ENCODE peak calls at places on chromosome 4, in five cellular contexts. J is HEK293T, Q is H1, P is HepG2, R is GM12878. O is an unnamed sample.

GRCh38 chr4:156949373-156949814 is 22.2 kb downstream of the PDGFC start:
- DNase-seq in Q (no peak), J (no peak), P (peak), R (no peak), O (no peak)

GRCh38 chr4:182242793-182243192 is 409 bp upstream of the TENM3 start:
- DNase-seq in R (no peak), P (no peak), J (no peak), Q (no peak), O (no peak)

GRCh38 chr4:143587703-143588102 is 74.2 kb downstream of the SMARCA5 start:
- DNase-seq in Q (no peak), P (no peak), R (no peak), J (no peak), O (no peak)

GRCh38 chr4:116585240-116585639 is 500.1 kb downstream of the TRAM1L1 start:
- DNase-seq in Q (no peak), R (no peak), P (no peak), J (no peak), O (no peak)

GRCh38 chr4:148196168-148196567 is 246.0 kb downstream of the NR3C2 start:
- DNase-seq in P (no peak), Q (no peak), R (no peak), J (no peak), O (no peak)

GRCh38 chr4:47729086-47729763 is 108.6 kb downstream of the CORIN start:
- DNase-seq in J (no peak), R (no peak), Q (no peak), P (no peak), O (no peak)

GRCh38 chr4:152161676-152162330 is 374.1 kb downstream of the FBXW7 start:
- DNase-seq in P (no peak), Q (no peak), R (no peak), J (no peak), O (no peak)

GRCh38 chr4:66187175-66187720 is 517.0 kb upstream of the EPHA5 start:
- DNase-seq in J (no peak), R (no peak), P (no peak), Q (no peak), O (no peak)

GRCh38 chr4:53702334-53703266 is 111.3 kb upstream of the LNX1 start:
- DNase-seq in R (peak), J (peak), Q (no peak), P (peak), O (no peak)

GRCh38 chr4:83217721-83218522 is 66.7 kb downstream of the COQ2 start:
- DNase-seq in R (peak), P (no peak), J (no peak), Q (no peak), O (no peak)

GRCh38 chr4:161714022-161714751 is 449.6 kb downstream of the FSTL5 start:
- DNase-seq in J (no peak), P (no peak), Q (no peak), R (no peak), O (no peak)

GRCh38 chr4:49221209-49221608 is 235.1 kb downstream of the CWH43 start:
- DNase-seq in R (no peak), Q (no peak), P (no peak), J (no peak), O (no peak)

GRCh38 chr4:6987566-6987920 is 55.6 kb upstream of the TADA2B start:
- DNase-seq in J (no peak), P (no peak), R (no peak), Q (no peak), O (no peak)

GRCh38 chr4:140567722-140568121 is 1.0 kb downstream of the UCP1 start:
- DNase-seq in Q (no peak), P (no peak), J (peak), R (no peak), O (no peak)

GRCh38 chr4:173367946-173368345 is 2.8 kb upstream of the SAP30 start:
- DNase-seq in R (no peak), Q (no peak), J (no peak), P (no peak), O (no peak)

GRCh38 chr4:180542445-180543100 is 1700.6 kb upstream of the TENM3 start:
- DNase-seq in Q (no peak), R (no peak), J (peak), P (no peak), O (no peak)

GRCh38 chr4:163221467-163221866 is 54.8 kb upstream of the NAF1 start:
- DNase-seq in R (no peak), P (no peak), J (no peak), Q (no peak), O (no peak)

GRCh38 chr4:40585201-40585789 is 44.4 kb downstream of the RBM47 start:
- DNase-seq in R (no peak), Q (no peak), J (no peak), P (no peak), O (no peak)

DNA sequence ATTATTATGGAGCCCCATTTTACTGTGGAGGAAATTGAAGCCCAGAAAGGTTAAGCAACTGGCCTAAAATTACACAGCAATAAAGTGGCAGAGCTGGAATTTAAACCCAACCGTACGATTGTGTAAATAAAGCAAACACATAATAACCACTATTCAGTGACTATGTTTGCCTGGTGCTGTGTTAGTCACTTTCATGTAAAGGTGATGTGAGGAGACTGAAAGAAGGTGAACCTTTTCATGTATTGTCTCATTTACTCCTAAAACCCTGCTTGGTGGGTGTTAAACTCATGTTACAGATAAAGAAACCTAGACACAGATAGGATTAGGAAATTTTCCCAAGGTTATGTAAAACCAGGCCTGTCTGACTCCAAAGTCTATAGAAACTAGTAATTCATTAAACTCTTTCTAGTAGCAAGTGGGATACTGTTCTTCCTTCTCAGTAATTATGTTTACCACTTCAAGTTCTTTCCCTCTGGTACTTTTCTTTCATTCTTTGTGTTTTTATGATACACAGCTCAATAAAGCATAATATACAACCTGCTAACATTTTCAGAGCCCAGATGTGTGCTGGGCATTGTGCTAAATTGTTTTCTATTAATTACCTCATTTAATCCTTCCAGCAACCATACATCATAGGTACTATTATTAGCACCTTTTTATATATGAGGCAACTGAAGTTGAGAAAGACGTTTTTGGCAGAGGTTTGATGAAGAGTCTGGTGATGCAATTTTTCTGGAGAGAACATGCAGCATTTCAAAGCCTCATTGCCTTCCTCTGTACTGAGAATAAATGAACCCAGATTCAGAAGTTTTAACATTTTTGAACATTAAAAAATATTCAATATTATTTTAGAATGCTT is 202.7 kb downstream of the SPRY1 start:
- DNase-seq in P (peak), J (no peak), Q (no peak), R (no peak), O (no peak)
- TF ChIP-seq SUZ12 in P (no peak), J (no peak), Q (no peak), R (no peak), O (no peak)

GRCh38 chr4:153207027-153207426 is 2.8 kb downstream of the TRIM2 start:
- DNase-seq in P (no peak), J (no peak), R (no peak), Q (no peak), O (no peak)

GRCh38 chr4:153206534-153206933 is 2.3 kb downstream of the TRIM2 start:
- DNase-seq in J (no peak), R (no peak), Q (no peak), P (no peak), O (peak)

GRCh38 chr4:153204247-153205027 is at the start of gene TRIM2:
- DNase-seq in J (peak), R (no peak), Q (no peak), P (peak), O (no peak)

GRCh38 chr4:153205757-153206156 is 1.5 kb downstream of the TRIM2 start:
- DNase-seq in Q (no peak), R (no peak), J (no peak), P (no peak), O (no peak)

DNA sequence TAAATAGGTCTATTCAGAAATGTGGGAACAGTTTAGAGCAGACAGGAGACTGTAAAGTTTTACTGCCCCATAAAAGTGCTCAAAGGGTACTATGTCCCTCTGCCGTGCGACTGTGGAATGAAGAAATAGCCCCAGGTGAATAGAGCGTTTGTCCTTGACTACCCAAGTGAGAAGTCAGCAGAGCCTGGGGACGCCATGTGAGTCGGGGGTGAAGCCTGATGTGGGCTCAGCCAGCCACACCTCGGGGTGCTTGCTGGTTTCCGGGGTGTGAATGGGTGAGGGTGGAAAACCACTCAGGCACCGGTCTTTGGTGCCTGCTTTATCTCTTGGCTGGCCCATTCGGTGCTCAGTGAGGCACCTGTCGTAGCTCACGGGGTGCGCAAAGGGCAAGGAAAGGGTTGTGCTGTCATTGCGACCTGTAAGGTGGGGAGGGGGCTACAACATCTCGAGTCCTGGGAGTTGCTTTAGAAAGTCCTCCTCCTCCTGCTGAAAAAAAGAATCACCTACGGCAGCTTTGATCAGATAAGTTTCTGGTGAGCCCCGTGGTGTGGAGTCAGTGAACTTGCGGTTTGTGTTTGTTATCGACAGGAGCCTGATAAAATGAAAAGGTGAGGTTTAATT is 895 bp downstream of the TRIM2 start:
- DNase-seq in J (peak), Q (no peak), R (peak), P (peak), O (no peak)
- TF ChIP-seq SUZ12 in J (no peak), Q (no peak), R (no peak), P (no peak), O (no peak)

GRCh38 chr4:128823025-128823661 is 13.6 kb downstream of the JADE1 start:
- DNase-seq in J (no peak), P (no peak), R (no peak), Q (no peak), O (no peak)
- TF ChIP-seq SUZ12 in J (no peak), P (no peak), R (no peak), Q (no peak), O (no peak)

GRCh38 chr4:125315571-125316390 is 1.0 kb downstream of the FAT4 start:
- DNase-seq in J (peak), Q (no peak), P (peak), R (no peak), O (no peak)
- TF ChIP-seq SUZ12 in J (no peak), Q (peak), P (no peak), R (peak), O (no peak)

DNA sequence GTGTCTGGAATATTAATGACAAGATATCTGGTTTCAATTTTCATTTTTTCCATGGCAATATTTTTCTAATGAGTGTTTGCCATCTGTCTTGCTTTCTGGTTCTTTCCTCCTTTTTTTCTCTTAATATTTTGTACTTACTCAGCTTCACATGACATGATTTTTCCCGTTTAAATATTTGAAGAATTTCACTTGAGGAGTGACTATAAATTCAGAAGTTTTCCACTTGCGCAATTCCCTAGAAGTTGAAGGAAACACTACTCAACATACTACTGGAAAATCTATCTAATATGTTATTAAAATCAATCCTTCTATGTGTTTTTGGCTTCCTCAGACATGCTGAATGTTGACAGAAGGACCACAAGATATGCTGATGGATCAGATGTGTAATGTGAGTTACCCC is 36.8 kb upstream of the BANK1 start:
- DNase-seq in R (no peak), P (no peak), J (no peak), Q (no peak), O (no peak)
- TF ChIP-seq SUZ12 in R (no peak), P (no peak), J (no peak), Q (no peak), O (no peak)

DNA sequence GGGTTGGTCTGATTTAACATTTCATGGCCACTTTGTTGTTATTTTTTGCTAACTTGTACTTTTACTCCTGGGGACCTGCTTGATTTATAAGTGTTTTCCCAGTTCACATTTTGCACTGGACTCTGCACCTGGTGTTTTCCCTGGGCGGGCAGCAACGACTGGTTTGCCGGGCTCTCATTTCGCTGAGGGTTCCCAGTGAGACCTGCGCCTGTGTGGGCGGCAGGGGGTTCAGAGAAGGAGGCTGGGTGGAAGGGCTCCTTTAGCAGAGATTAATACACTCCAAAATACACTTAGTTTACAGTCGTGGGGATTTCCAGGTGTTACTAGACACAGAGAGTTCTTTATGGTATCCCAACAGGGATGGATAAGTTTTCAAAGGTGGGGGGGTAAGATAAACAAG is 53.0 kb upstream of the SHISA3 start:
- DNase-seq in R (no peak), J (no peak), P (no peak), Q (no peak), O (no peak)
- TF ChIP-seq SUZ12 in R (no peak), J (no peak), P (no peak), Q (no peak), O (no peak)

DNA sequence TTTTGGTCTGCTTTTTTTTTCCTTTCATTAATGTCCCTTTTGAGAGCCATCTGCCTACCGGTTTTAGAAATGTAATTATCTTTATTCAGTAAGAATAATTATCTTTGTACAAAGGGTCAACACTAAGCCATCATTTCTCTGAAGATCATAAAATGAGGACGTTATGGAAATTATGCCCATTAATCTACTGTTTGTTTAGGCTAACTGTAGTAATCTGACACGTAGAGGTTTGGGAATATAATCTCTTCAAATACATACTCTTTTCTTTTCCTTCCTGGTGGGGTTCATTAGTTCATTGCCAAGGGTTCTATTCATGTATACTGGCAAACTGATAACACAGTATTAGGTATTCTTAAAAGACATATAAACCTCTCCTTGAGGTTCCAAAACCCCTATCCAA is 3.8 kb upstream of the HSD17B13 start:
- DNase-seq in J (no peak), R (no peak), P (no peak), Q (no peak), O (no peak)
- TF ChIP-seq SUZ12 in J (no peak), R (no peak), P (no peak), Q (no peak), O (no peak)

GRCh38 chr4:70706516-70706915 is 15.2 kb upstream of the RUFY3 start:
- DNase-seq in Q (no peak), J (no peak), R (no peak), P (no peak), O (no peak)

GRCh38 chr4:70704333-70705145 is 16.2 kb downstream of the UTP3 start:
- DNase-seq in R (no peak), P (peak), Q (no peak), J (peak), O (peak)

GRCh38 chr4:70705146-70705855 is 16.5 kb upstream of the RUFY3 start:
- DNase-seq in J (peak), Q (no peak), P (peak), R (no peak), O (no peak)

GRCh38 chr4:70703695-70704332 is 15.5 kb downstream of the UTP3 start:
- DNase-seq in Q (no peak), R (no peak), J (no peak), P (no peak), O (no peak)

GRCh38 chr4:70705856-70706461 is 15.8 kb upstream of the RUFY3 start:
- DNase-seq in Q (no peak), R (no peak), J (peak), P (no peak), O (no peak)
- TF ChIP-seq SUZ12 in Q (no peak), R (no peak), J (no peak), P (no peak), O (no peak)

GRCh38 chr4:76659103-76659490 is 224.1 kb downstream of the SHROOM3 start:
- DNase-seq in R (no peak), P (no peak), J (no peak), Q (no peak), O (no peak)

GRCh38 chr4:76665139-76665538 is 230.1 kb downstream of the SHROOM3 start:
- DNase-seq in Q (no peak), P (no peak), J (no peak), R (no peak), O (no peak)

GRCh38 chr4:76666940-76667532 is 230.9 kb downstream of the SOWAHB start:
- DNase-seq in Q (no peak), J (no peak), R (no peak), P (no peak), O (no peak)

GRCh38 chr4:76665721-76666120 is 230.7 kb downstream of the SHROOM3 start:
- DNase-seq in P (no peak), R (no peak), Q (no peak), J (no peak), O (no peak)

GRCh38 chr4:76663794-76664193 is 228.8 kb downstream of the SHROOM3 start:
- DNase-seq in J (no peak), Q (no peak), P (no peak), R (no peak), O (no peak)
- TF ChIP-seq SUZ12 in J (no peak), Q (no peak), P (no peak), R (no peak), O (no peak)

O was measured in NT2/D1.